ENCODE peak calls at places on chromosomes 2 and 18, in nine cellular contexts. H is SK-N-DZ; Z is stimulated activated CD4-positive, alpha-beta T cell treated with anti-CD3 and anti-CD28 coated beads, Interleukin-12 subunit alpha, Interleukin-12 subunit beta, amount 100 ng/mL, for 4 hours; W is activated T-cell treated with anti-CD3 and anti-CD28 coated beads for 48 hours; B is neural progenitor cell; T is HTR-8/SVneo; G is NCI-H1436; O is glomerular endothelial cell; R is uterus. I is an unnamed sample.

GRCh38 chr18:59502222-59502898 is 143.3 kb upstream of the LMAN1 start:
- DNase-seq in H (peak; percentile 49), Z (no peak), W (no peak), B (no peak), T (peak; percentile 29), G (no peak), O (no peak), R (peak; percentile 74), I (peak; percentile 68)

GRCh38 chr2:224023188-224023587 is 15.9 kb downstream of the SERPINE2 start:
- DNase-seq in H (no peak), Z (no peak), W (no peak), B (no peak), T (no peak), G (no peak), O (no peak), R (no peak), I (peak; percentile 53)

GRCh38 chr2:240956935-240957655 is 41.3 kb upstream of the SNED1 start:
- DNase-seq in H (no peak), Z (no peak), W (no peak), B (no peak), T (no peak), G (no peak), O (no peak), R (no peak), I (no peak)

GRCh38 chr2:9678554-9678953 is 47.8 kb upstream of the YWHAQ start:
- DNase-seq in H (no peak), Z (no peak), W (no peak), B (no peak), T (no peak), G (no peak), O (no peak), R (no peak), I (no peak)

GRCh38 chr18:49447810-49448745 is 12.4 kb downstream of the DYM start:
- DNase-seq in H (peak; percentile 38), Z (peak; percentile 8), W (no peak), B (peak; percentile 76), T (no peak), G (no peak), O (peak; percentile 64), R (no peak), I (no peak)

GRCh38 chr2:236928353-236929153 is 157.1 kb upstream of the COPS8 start:
- DNase-seq in H (no peak), Z (no peak), W (no peak), B (no peak), T (no peak), G (no peak), O (no peak), R (no peak), I (peak; percentile 18)

GRCh38 chr2:232126301-232127085 is 165.0 kb downstream of the DIS3L2 start:
- DNase-seq in H (no peak), Z (no peak), W (no peak), B (no peak), T (no peak), G (no peak), O (no peak), R (no peak), I (no peak)

GRCh38 chr2:10787176-10787968 is 25.2 kb downstream of the PDIA6 start:
- DNase-seq in H (no peak), Z (peak; percentile 25), W (no peak), B (peak; percentile 31), T (no peak), G (no peak), O (no peak), R (no peak), I (no peak)

GRCh38 chr2:98020992-98021713 is 25.4 kb upstream of the TMEM131 start:
- DNase-seq in H (no peak), Z (no peak), W (no peak), B (peak; percentile 48), T (no peak), G (no peak), O (no peak), R (no peak), I (no peak)

GRCh38 chr18:21391074-21391673 is 149.1 kb downstream of the GREB1L start:
- DNase-seq in H (no peak), Z (no peak), W (no peak), B (no peak), T (no peak), G (no peak), O (no peak), R (no peak), I (peak; percentile 30)

GRCh38 chr2:164706522-164706921 is 85.2 kb upstream of the GRB14 start:
- DNase-seq in H (no peak), Z (no peak), W (no peak), B (no peak), T (peak; percentile 14), G (no peak), O (no peak), R (no peak), I (no peak)

GRCh38 chr18:54250846-54251251 is 18.5 kb upstream of the POLI start:
- DNase-seq in H (no peak), Z (no peak), W (no peak), B (no peak), T (no peak), G (no peak), O (no peak), R (no peak), I (peak; percentile 39)

GRCh38 chr2:165624139-165624803 is 154.8 kb downstream of the CSRNP3 start:
- DNase-seq in H (no peak), Z (no peak), W (no peak), B (peak; percentile 53), T (no peak), G (no peak), O (no peak), R (no peak), I (no peak)

GRCh38 chr18:48919547-48919946 is 31.2 kb downstream of the SMAD7 start:
- DNase-seq in H (no peak), Z (no peak), W (no peak), B (no peak), T (no peak), G (no peak), O (no peak), R (no peak), I (no peak)

I was measured in myocyte.